ENCODE peak calls at places on chromosomes 4 and X, in seven cellular contexts. S is A673, G is omental fat pad, Q is breast epithelium, T is kidney epithelial cell, X is bronchial epithelial cell, Z is fibroblast of lung. O is an unnamed sample.

GRCh38 chr4:9866931-9867330 is 85.5 kb downstream of the DRD5 start:
- DNase-seq in S (no peak), Q (no peak), Z (no peak), X (no peak), G (no peak), T (no peak), O (no peak)

GRCh38 chr4:158869001-158869400 is 100.2 kb downstream of the FNIP2 start:
- DNase-seq in T (no peak), S (no peak), Q (no peak), X (no peak), Z (no peak), G (no peak), O (no peak)

GRCh38 chrX:17634542-17635207 is 102.6 kb upstream of the SCML1 start:
- DNase-seq in Q (no peak), Z (no peak), G (no peak), S (no peak), X (no peak), T (no peak), O (no peak)

GRCh38 chr4:19051751-19052296 is 1030.3 kb upstream of the LCORL start:
- DNase-seq in G (no peak), Q (no peak), Z (no peak), T (no peak), X (no peak), S (peak), O (no peak)

GRCh38 chr4:8150152-8151090 is 8.2 kb downstream of the ABLIM2 start:
- DNase-seq in T (no peak), X (no peak), Z (no peak), S (no peak), Q (no peak), G (no peak), O (no peak)

GRCh38 chrX:77962068-77962902 is 7.2 kb downstream of the PGAM4 start:
- DNase-seq in S (no peak), T (no peak), X (peak), Z (peak), G (no peak), Q (no peak), O (no peak)

GRCh38 chr4:26887143-26887542 is 26.5 kb downstream of the STIM2 start:
- DNase-seq in S (no peak), Q (no peak), X (no peak), Z (no peak), T (no peak), G (no peak), O (no peak)

GRCh38 chr4:39227906-39228305 is 45.6 kb downstream of the WDR19 start:
- DNase-seq in Q (no peak), X (no peak), T (no peak), Z (peak), G (no peak), S (no peak), O (no peak)

GRCh38 chr4:40916880-40917279 is 167.1 kb downstream of the NSUN7 start:
- DNase-seq in X (no peak), G (no peak), Z (no peak), T (no peak), S (peak), Q (no peak), O (no peak)

GRCh38 chr4:21656832-21657231 is 291.7 kb downstream of the KCNIP4 start:
- DNase-seq in T (peak), Q (no peak), G (no peak), S (no peak), Z (peak), X (peak), O (no peak)

GRCh38 chrX:110180176-110180927 is 137.5 kb downstream of the AMMECR1 start:
- DNase-seq in G (no peak), T (no peak), X (peak), Q (no peak), Z (peak), S (no peak), O (no peak)

GRCh38 chr4:31334086-31334910 is 614.1 kb downstream of the PCDH7 start:
- DNase-seq in T (no peak), Z (no peak), S (no peak), X (no peak), Q (no peak), G (no peak), O (no peak)

GRCh38 chr4:38873290-38873949 is 5.8 kb downstream of the FAM114A1 start:
- DNase-seq in Q (no peak), G (no peak), S (no peak), X (no peak), T (no peak), Z (no peak), O (no peak)

GRCh38 chr4:187309456-187309855 is 585.8 kb upstream of the FAT1 start:
- DNase-seq in S (no peak), T (no peak), Q (no peak), Z (peak), X (peak), G (no peak), O (no peak)

GRCh38 chrX:25442501-25442900 is 426.7 kb upstream of the ARX start:
- DNase-seq in Z (no peak), X (peak), T (no peak), Q (no peak), G (no peak), S (peak), O (no peak)

GRCh38 chr4:73731968-73732610 is 8.3 kb upstream of the CXCL8 start:
- DNase-seq in Z (no peak), S (no peak), T (no peak), X (no peak), Q (no peak), G (no peak), O (no peak)

GRCh38 chr4:182091128-182091527 is 152.1 kb upstream of the TENM3 start:
- DNase-seq in Q (no peak), X (no peak), Z (no peak), S (no peak), G (no peak), T (no peak), O (no peak)

GRCh38 chr4:182093431-182093831 is 149.8 kb upstream of the TENM3 start:
- DNase-seq in Z (peak), S (peak), X (no peak), T (no peak), Q (no peak), G (no peak), O (no peak)

GRCh38 chr4:182085051-182085480 is 158.1 kb upstream of the TENM3 start:
- DNase-seq in S (peak), T (peak), Z (peak), Q (no peak), X (no peak), G (no peak), O (no peak)

GRCh38 chr4:182090186-182090585 is 153.0 kb upstream of the TENM3 start:
- DNase-seq in X (no peak), T (no peak), G (no peak), Q (no peak), Z (no peak), S (no peak), O (no peak)

GRCh38 chr4:182089326-182089725 is 153.9 kb upstream of the TENM3 start:
- DNase-seq in G (no peak), Z (no peak), S (peak), Q (no peak), T (no peak), X (no peak), O (no peak)
- TF ChIP-seq CTCF in G (no peak), Z (no peak), S (peak), Q (no peak), T (peak), X (no peak), O (no peak)

DNA sequence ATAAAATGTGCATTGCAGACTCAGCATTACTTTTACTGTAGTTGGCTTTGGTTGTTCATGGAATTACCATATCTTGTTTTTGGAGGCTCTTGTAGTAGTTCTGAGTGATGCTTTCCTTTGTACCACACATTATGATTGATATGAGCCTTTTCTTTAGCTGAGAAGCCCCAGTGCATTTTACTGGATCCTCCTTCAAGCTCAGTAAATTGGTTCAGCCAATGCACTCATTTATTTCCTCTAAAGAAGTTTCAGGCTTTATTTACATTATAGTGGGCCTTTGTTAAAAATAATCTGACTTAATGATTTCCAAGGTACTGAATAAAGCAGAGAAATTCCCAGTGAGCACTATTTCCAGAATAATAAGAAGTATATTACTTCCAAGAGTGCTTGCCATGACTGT is 21.8 kb downstream of the UPRT start:
- DNase-seq in X (no peak), Z (no peak), Q (no peak), T (no peak), S (no peak), G (no peak), O (no peak)
- TF ChIP-seq CTCF in X (no peak), Z (no peak), Q (no peak), T (no peak), S (no peak), G (no peak), O (no peak)

GRCh38 chrX:24298191-24298590 is 15.7 kb downstream of the SUPT20HL2 start:
- DNase-seq in X (no peak), Z (peak), Q (no peak), G (no peak), S (no peak), T (no peak), O (no peak)

GRCh38 chrX:24293412-24293811 is 20.5 kb downstream of the SUPT20HL2 start:
- DNase-seq in G (no peak), Q (no peak), S (no peak), X (no peak), T (no peak), Z (no peak), O (no peak)

GRCh38 chrX:24294619-24295018 is 19.2 kb downstream of the SUPT20HL2 start:
- DNase-seq in T (no peak), X (no peak), Q (no peak), S (peak), G (no peak), Z (no peak), O (no peak)

GRCh38 chrX:24292358-24292757 is 21.5 kb downstream of the SUPT20HL2 start:
- DNase-seq in X (no peak), T (no peak), Z (no peak), S (no peak), G (no peak), Q (no peak), O (no peak)
- TF ChIP-seq CTCF in X (no peak), T (no peak), Z (no peak), S (no peak), G (no peak), Q (no peak), O (no peak)

DNA sequence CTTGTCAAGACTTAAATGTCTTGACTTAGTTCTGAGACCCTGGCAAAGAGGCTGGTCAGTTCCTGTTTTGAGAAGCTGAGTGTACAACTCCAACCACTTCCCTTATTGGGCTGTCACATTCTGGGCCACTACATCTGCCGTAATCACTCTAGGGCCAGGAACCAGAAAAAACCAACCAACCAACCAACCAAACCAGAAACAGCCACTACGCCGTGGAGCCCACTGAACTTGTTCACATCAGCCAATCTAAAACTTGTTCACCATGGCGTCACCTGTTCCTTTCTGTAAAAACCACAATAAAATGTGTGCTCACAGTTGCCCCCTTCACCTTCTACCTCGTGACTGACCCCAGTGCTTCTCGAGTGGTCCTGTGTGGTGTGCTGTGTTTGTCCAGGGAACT is 107.3 kb downstream of the JADE1 start:
- DNase-seq in Q (no peak), X (no peak), T (no peak), S (no peak), G (no peak), Z (no peak), O (peak)
- TF ChIP-seq CTCF in Q (no peak), X (no peak), T (no peak), S (no peak), G (no peak), Z (no peak), O (no peak)

DNA sequence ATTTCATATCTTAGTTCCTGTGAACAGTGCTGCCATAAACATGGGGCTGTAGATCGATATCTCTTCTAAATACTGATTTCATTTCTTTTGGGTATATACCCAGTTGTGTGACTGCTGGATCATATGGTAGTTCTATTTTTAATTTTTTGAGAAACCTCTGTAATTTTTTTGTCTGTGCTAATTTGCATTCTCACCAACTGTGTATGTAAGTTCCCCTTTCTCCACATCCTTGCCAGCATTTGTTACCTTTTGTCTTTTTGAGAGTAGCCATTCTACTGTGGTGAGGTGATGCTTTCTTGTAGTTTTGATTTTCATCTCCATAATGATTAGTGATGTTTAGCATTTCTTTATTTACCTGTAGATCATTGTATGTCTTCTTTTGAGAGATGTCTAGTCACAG is 2086.5 kb upstream of the TENM3 start:
- DNase-seq in G (no peak), X (no peak), Z (no peak), T (no peak), S (no peak), Q (no peak), O (no peak)
- TF ChIP-seq CTCF in G (no peak), X (no peak), Z (no peak), T (no peak), S (no peak), Q (no peak), O (no peak)

DNA sequence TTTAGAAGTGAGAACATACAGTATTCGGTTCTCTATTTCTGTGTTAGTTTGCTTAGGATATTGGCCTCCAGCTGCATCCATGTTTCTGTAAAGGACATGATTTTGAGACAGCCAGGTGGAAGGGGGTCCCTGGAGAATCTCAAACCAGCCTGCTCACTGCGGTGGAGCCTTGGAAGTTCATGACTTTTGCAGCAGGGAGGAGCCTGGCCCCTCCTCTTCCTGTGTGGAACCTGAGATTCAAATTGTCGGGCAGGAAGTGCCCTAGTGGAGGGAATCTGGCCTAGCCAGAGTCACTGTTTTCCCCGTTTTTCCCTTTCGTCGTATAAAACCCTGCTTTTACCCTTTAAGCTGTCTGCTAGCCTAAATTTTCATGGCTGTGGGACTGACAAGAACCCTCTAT is 762.6 kb downstream of the PCDH18 start:
- DNase-seq in S (no peak), G (no peak), Q (no peak), T (no peak), X (no peak), Z (no peak), O (no peak)
- TF ChIP-seq CTCF in S (no peak), G (no peak), Q (no peak), T (no peak), X (no peak), Z (no peak), O (no peak)

GRCh38 chr4:147056951-147057630 is 111.4 kb upstream of the TTC29 start:
- DNase-seq in Q (no peak), Z (peak), T (peak), S (peak), X (peak), G (no peak), O (no peak)
- TF ChIP-seq CTCF in Q (no peak), Z (peak), T (peak), S (peak), X (no peak), G (no peak), O (no peak)

GRCh38 chr4:138576684-138577083 is 334.5 kb upstream of the SLC7A11 start:
- DNase-seq in S (peak), Z (peak), G (no peak), Q (no peak), T (no peak), X (peak), O (no peak)
- TF ChIP-seq CTCF in S (peak), Z (peak), G (no peak), Q (no peak), T (peak), X (peak), O (no peak)

GRCh38 chr4:6909970-6910339 is 329 bp downstream of the TBC1D14 start:
- DNase-seq in Q (no peak), Z (no peak), S (peak), G (no peak), T (no peak), X (no peak), O (no peak)

GRCh38 chr4:6908397-6909112 is 1.1 kb upstream of the TBC1D14 start:
- DNase-seq in Z (peak), T (no peak), Q (no peak), G (no peak), S (no peak), X (no peak), O (no peak)

GRCh38 chr4:6907658-6908191 is 1.9 kb upstream of the TBC1D14 start:
- DNase-seq in X (peak), T (no peak), Q (no peak), G (no peak), Z (no peak), S (no peak), O (no peak)

GRCh38 chr4:6910340-6910959 is 824 bp downstream of the TBC1D14 start:
- DNase-seq in X (no peak), S (peak), G (no peak), Z (no peak), T (no peak), Q (no peak), O (no peak)

DNA sequence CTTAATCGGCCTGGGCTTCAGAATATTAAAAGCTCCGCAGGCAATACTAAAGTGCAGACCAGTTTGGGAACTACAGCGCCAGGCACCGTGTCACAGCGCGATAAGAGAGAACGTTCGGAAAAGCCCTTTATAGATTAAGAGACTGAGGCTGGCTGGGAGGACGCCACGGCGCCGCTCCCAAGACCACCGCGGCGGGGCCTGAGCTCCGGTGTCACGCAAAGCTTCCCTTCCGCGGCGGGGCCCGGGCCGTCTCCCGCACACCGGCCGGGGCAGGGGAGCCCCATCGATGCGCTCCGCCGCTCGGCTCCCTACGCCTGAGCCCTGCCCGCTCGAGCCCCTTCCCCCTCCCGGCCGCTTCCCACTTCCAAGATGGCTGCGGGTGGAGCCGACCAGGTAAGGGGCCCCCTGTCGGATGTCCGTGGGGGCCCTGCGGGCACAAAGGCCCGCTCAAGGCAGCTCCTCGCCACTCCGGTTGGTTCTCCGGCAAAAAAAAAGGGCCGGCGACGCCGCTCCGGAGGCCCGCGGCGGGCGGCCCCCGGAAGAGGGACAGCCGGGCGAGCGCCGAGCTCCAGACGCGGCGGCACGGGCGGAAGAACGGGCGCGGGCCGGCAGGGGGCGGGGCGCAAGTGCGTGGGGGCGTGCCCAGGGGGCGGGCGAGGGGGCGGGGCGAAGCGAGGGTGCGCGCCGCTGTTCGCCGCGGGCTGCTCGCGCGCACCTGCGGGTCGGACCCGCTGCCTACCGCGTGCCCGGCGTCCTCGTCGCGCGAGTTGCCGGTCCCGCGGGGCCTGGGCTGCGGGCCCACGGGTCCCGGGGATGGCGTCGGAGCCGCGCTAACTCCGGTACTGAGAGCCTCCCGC is at the start of gene TBC1D14:
- DNase-seq in G (peak), T (no peak), Z (peak), S (peak), Q (peak), X (peak), O (peak)
- TF ChIP-seq CTCF in G (no peak), T (peak), Z (peak), S (no peak), Q (no peak), X (peak), O (no peak)